ENCODE peak calls at places on chromosomes 6 and 20, in six cellular contexts. A is tibial artery, C is vagina, Q is mesenchymal stem cell, H is psoas muscle, R is lung. W is an unnamed sample.

GRCh38 chr6:18269717-18270116 is 5.4 kb upstream of the DEK start:
- DNase-seq in A (no peak), C (no peak), Q (no peak), H (no peak), R (no peak), W (no peak)

GRCh38 chr6:158131926-158132325 is 36.1 kb downstream of the SERAC1 start:
- DNase-seq in A (no peak), C (no peak), Q (peak; percentile 33), H (no peak), R (no peak), W (no peak)

GRCh38 chr6:150491131-150491795 is 108.4 kb upstream of the PLEKHG1 start:
- DNase-seq in A (no peak), C (no peak), Q (no peak), H (no peak), R (no peak), W (no peak)

GRCh38 chr20:47353697-47354387 is 2.7 kb downstream of the ZMYND8 start:
- DNase-seq in A (no peak), C (no peak), Q (peak; percentile 42), H (no peak), R (no peak), W (no peak)

GRCh38 chr20:64073476-64074183 is 5.7 kb downstream of the RGS19 start:
- DNase-seq in A (no peak), C (no peak), Q (no peak), H (no peak), R (no peak), W (no peak)

GRCh38 chr6:156437084-156437879 is 339.9 kb upstream of the ARID1B start:
- DNase-seq in A (no peak), C (no peak), Q (no peak), H (no peak), R (no peak), W (no peak)

GRCh38 chr6:74626288-74626687 is 579.6 kb downstream of the COL12A1 start:
- DNase-seq in A (no peak), C (no peak), Q (no peak), H (no peak), R (no peak), W (no peak)

GRCh38 chr20:57389695-57390603 is 1.2 kb upstream of the RBM38 start:
- DNase-seq in A (peak; percentile 64), C (no peak), Q (no peak), H (peak; percentile 63), R (no peak), W (peak; percentile 74)

GRCh38 chr20:10696650-10697049 is 22.9 kb upstream of the JAG1 start:
- DNase-seq in A (no peak), C (no peak), Q (no peak), H (no peak), R (no peak), W (no peak)

GRCh38 chr6:16339263-16339587 is 100.8 kb downstream of the GMPR start:
- DNase-seq in A (no peak), C (no peak), Q (no peak), H (no peak), R (no peak), W (no peak)

GRCh38 chr6:89999995-90000825 is 105.9 kb downstream of the GJA10 start:
- DNase-seq in A (no peak), C (no peak), Q (no peak), H (no peak), R (no peak), W (no peak)

GRCh38 chr6:87049779-87050178 is 45.1 kb downstream of the CGA start:
- DNase-seq in A (no peak), C (no peak), Q (no peak), H (no peak), R (no peak), W (no peak)

GRCh38 chr20:1844723-1845523 is 50.3 kb upstream of the SIRPA start:
- DNase-seq in A (peak; percentile 78), C (no peak), Q (peak; percentile 96), H (peak; percentile 66), R (peak; percentile 50), W (peak; percentile 94)

GRCh38 chr6:158737710-158738615 is 81.2 kb downstream of the EZR start:
- DNase-seq in A (no peak), C (no peak), Q (no peak), H (no peak), R (no peak), W (no peak)

GRCh38 chr6:11536795-11537194 is 754 bp upstream of the TMEM170B start:
- DNase-seq in A (no peak), C (no peak), Q (peak; percentile 22), H (no peak), R (no peak), W (no peak)

GRCh38 chr6:44219053-44219814 is 2.5 kb downstream of the MYMX start:
- DNase-seq in A (peak; percentile 95), C (no peak), Q (peak; percentile 87), H (peak; percentile 90), R (peak; percentile 75), W (peak; percentile 95)

GRCh38 chr20:47315339-47315662 is 41.2 kb downstream of the ZMYND8 start:
- DNase-seq in A (no peak), C (no peak), Q (peak; percentile 44), H (no peak), R (no peak), W (no peak)

GRCh38 chr6:46777476-46778346 is 15.5 kb upstream of the MEP1A start:
- DNase-seq in A (no peak), C (no peak), Q (no peak), H (no peak), R (no peak), W (no peak)

GRCh38 chr6:101392561-101393230 is 812 bp upstream of the GRIK2 start:
- DNase-seq in A (no peak), C (no peak), Q (no peak), H (peak; percentile 34), R (no peak), W (no peak)

GRCh38 chr20:17809714-17810631 is 110.2 kb downstream of the BANF2 start:
- DNase-seq in A (peak; percentile 40), C (no peak), Q (peak; percentile 55), H (no peak), R (no peak), W (peak; percentile 49)

GRCh38 chr6:25086500-25087091 is 150.8 kb upstream of the RIPOR2 start:
- DNase-seq in A (no peak), C (no peak), Q (no peak), H (no peak), R (no peak), W (no peak)

GRCh38 chr6:27775796-27776184 is 136.4 kb downstream of the OR2B2 start:
- DNase-seq in A (no peak), C (no peak), Q (no peak), H (no peak), R (no peak), W (no peak)

GRCh38 chr6:21201181-21201580 is 392.4 kb upstream of the SOX4 start:
- DNase-seq in A (no peak), C (no peak), Q (no peak), H (no peak), R (no peak), W (no peak)

GRCh38 chr20:37228111-37228510 is 33.5 kb downstream of the GHRH start:
- DNase-seq in A (no peak), C (no peak), Q (no peak), H (no peak), R (no peak), W (no peak)

GRCh38 chr6:87762116-87762515 is 60.1 kb upstream of the AKIRIN2 start:
- DNase-seq in A (no peak), C (no peak), Q (no peak), H (no peak), R (no peak), W (no peak)

GRCh38 chr6:55040102-55040848 is 134.0 kb upstream of the HCRTR2 start:
- DNase-seq in A (no peak), C (no peak), Q (peak; percentile 67), H (no peak), R (no peak), W (no peak)

GRCh38 chr6:43717389-43717788 is 29.8 kb upstream of the MRPS18A start:
- DNase-seq in A (no peak), C (no peak), Q (no peak), H (no peak), R (no peak), W (no peak)

DNA sequence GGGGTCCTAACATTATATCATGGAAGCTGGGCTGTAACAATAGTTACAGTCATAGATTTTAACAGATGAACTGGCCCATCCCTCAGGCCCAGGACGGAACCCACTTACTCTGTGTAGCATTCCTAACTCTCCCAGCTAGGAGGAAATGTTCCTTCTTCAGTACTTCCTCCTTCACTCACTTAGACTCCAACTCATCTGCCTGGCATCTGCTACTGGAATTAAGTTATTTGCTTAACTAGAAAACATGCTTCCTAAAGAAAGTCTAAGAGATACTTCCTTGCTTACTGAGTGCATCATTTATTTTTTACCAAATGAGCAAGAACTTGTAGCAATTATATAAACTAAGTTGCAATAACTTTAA is 20.5 kb downstream of the GCLC start:
- DNase-seq in A (no peak), C (no peak), Q (peak; percentile 70), H (no peak), R (no peak), W (no peak)
- H3K4me1 ChIP-seq in A (no peaks in the 10 kb centered on the region), C (peaks cover 53% of the 10 kb centered on the region), Q (peaks cover 6% of the 10 kb centered on the region), H (peaks cover 52% of the 10 kb centered on the region), R (peaks cover 29% of the 10 kb centered on the region), W (no peaks in the 10 kb centered on the region)

GRCh38 chr6:105886066-105886811 is 199.9 kb upstream of the PRDM1 start:
- DNase-seq in A (no peak), C (no peak), Q (no peak), H (no peak), R (no peak), W (no peak)

GRCh38 chr6:105890521-105891244 is 195.5 kb upstream of the PRDM1 start:
- DNase-seq in A (no peak), C (no peak), Q (no peak), H (no peak), R (no peak), W (no peak)

GRCh38 chr6:105886812-105887513 is 199.2 kb upstream of the PRDM1 start:
- DNase-seq in A (no peak), C (no peak), Q (no peak), H (no peak), R (no peak), W (no peak)

GRCh38 chr6:105892577-105893262 is 193.4 kb upstream of the PRDM1 start:
- DNase-seq in A (no peak), C (no peak), Q (no peak), H (no peak), R (no peak), W (no peak)

GRCh38 chr6:105889902-105890301 is 196.2 kb upstream of the PRDM1 start:
- DNase-seq in A (no peak), C (no peak), Q (no peak), H (no peak), R (no peak), W (no peak)
- H3K27ac ChIP-seq in A (no peak overlapping the region), C (no peak overlapping the region), Q (no peak overlapping the region), H (no peak overlapping the region), R (no peak overlapping the region), W (no peak overlapping the region)

DNA sequence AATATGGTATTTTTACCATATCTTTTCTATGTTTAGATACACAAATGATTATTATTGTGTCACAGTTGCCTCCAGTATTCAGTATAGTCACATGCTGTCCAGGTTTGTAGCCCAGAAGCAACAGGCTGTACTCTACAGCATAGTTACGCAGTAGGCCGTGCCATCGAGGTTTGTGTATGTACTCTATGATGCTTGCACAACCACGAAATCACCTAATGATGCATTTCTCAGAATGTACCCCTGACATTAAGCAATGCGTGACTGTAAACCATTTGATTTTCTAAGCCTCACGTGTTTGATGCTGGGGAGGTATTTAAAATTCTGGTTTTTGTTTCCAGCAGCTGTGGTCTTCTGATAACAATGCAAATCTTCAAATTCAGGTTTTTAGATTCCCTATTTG is 207.6 kb downstream of the UST start:
- DNase-seq in A (no peak), C (no peak), Q (peak; percentile 22), H (no peak), R (no peak), W (no peak)
- H3K4me1 ChIP-seq in A (no peaks in the 10 kb centered on the region), C (peaks cover 10% of the 10 kb centered on the region), Q (no peaks in the 10 kb centered on the region), H (no peaks in the 10 kb centered on the region), R (no peaks in the 10 kb centered on the region), W (peaks cover 35% of the 10 kb centered on the region)

GRCh38 chr6:6884193-6884627 is 223.6 kb upstream of the RREB1 start:
- DNase-seq in A (no peak), C (no peak), Q (no peak), H (no peak), R (no peak), W (no peak)
- H3K27ac ChIP-seq in A (no peak overlapping the region), C (no peak overlapping the region), Q (no peak overlapping the region), H (no peak overlapping the region), R (peak overlapping the region; percentile 55), W (no peak overlapping the region)